ENCODE peak calls at places on chromosome 1, in four cellular contexts. G is H1, J is A549, Q is HepG2. V is an unnamed sample.

GRCh38 chr1:228408869-228409805 is 2.5 kb upstream of the TRIM11 start:
- DNase-seq in G (no peak), J (no peak), Q (no peak), V (no peak)

GRCh38 chr1:23568608-23569383 is 9.5 kb upstream of the ID3 start:
- DNase-seq in G (no peak), J (no peak), Q (no peak), V (peak; percentile 21)

GRCh38 chr1:232149302-232150201 is 480.4 kb downstream of the SIPA1L2 start:
- DNase-seq in G (no peak), J (peak; percentile 26), Q (no peak), V (no peak)

GRCh38 chr1:184945678-184946412 is 28.5 kb downstream of the NIBAN1 start:
- DNase-seq in G (no peak), J (no peak), Q (no peak), V (no peak)

GRCh38 chr1:47585141-47585902 is 147.5 kb downstream of the FOXD2 start:
- DNase-seq in G (no peak), J (no peak), Q (no peak), V (no peak)

GRCh38 chr1:25505706-25506385 is 37.6 kb upstream of the LDLRAP1 start:
- DNase-seq in G (no peak), J (no peak), Q (no peak), V (no peak)

GRCh38 chr1:206911064-206911663 is 10.6 kb downstream of the FCMR start:
- DNase-seq in G (no peak), J (peak; percentile 85), Q (peak; percentile 16), V (peak; percentile 85)

GRCh38 chr1:106727171-106727570 is 329.3 kb upstream of the PRMT6 start:
- DNase-seq in G (no peak), J (no peak), Q (no peak), V (no peak)

GRCh38 chr1:64745986-64746940 is 1.4 kb downstream of the RAVER2 start:
- DNase-seq in G (no peak), J (no peak), Q (no peak), V (no peak)

GRCh38 chr1:49364676-49365075 is 588.0 kb upstream of the BEND5 start:
- DNase-seq in G (no peak), J (no peak), Q (no peak), V (no peak)

GRCh38 chr1:4973341-4973740 is 318.9 kb downstream of the AJAP1 start:
- DNase-seq in G (no peak), J (no peak), Q (no peak), V (no peak)

GRCh38 chr1:184260382-184260781 is 126.4 kb upstream of the C1orf21 start:
- DNase-seq in G (no peak), J (no peak), Q (no peak), V (no peak)

GRCh38 chr1:182142621-182143020 is 81.1 kb upstream of the ZNF648 start:
- DNase-seq in G (no peak), J (no peak), Q (no peak), V (no peak)

GRCh38 chr1:236495359-236496120 is 28.2 kb upstream of the LGALS8 start:
- DNase-seq in G (no peak), J (no peak), Q (peak; percentile 53), V (no peak)

GRCh38 chr1:162206749-162207635 is 137.5 kb downstream of the NOS1AP start:
- DNase-seq in G (no peak), J (no peak), Q (peak; percentile 21), V (no peak)

GRCh38 chr1:36560177-36560576 is 77.5 kb upstream of the CSF3R start:
- DNase-seq in G (no peak), J (no peak), Q (no peak), V (no peak)

GRCh38 chr1:36557041-36558000 is 74.6 kb upstream of the CSF3R start:
- DNase-seq in G (no peak), J (no peak), Q (no peak), V (no peak)

GRCh38 chr1:36561365-36561731 is 78.6 kb upstream of the CSF3R start:
- DNase-seq in G (no peak), J (no peak), Q (no peak), V (no peak)

GRCh38 chr1:36562181-36562685 is 79.5 kb upstream of the CSF3R start:
- DNase-seq in G (no peak), J (no peak), Q (no peak), V (no peak)

DNA sequence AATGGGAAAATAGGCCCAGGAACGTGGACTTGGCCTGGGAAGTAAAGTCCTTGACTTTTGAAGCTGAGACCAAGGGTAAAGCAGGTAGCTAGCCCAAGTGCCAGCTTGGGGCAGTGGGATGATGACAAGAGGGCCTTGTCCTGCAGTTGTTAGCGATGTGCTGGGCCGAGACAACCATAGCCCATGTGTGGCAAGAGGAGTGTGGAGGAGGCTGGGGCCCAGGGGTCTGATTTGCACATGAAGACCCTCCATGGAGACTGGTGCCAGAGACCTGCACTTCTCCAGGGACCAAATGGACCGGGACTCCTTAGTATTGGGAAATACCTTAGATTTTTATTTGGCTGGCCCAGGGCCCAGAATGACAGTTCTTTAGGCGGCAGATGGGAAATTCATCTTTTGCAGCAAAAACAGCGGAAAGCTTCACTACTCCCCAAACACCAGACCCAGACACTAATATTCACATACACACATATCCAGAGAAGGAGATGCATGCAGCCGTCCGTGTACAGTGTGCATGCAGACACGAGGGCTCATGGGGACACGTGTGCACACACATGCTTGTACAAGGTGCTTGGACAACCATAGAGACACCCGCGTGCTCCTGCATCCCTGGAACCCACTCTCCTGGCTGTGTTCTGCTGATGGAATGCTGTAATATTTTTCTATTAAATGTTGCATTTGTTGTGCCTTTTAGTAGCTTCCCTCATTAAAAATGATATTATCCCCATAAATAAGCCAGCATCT is 78.1 kb upstream of the CSF3R start:
- DNase-seq in G (no peak), J (no peak), Q (no peak), V (no peak)
- TF ChIP-seq RFX5 in G (no peak), J (no peak), Q (no peak), V (no peak)

GRCh38 chr1:235351441-235351840 is 15.8 kb upstream of the TBCE start:
- DNase-seq in G (no peak), J (no peak), Q (no peak), V (no peak)
- TF ChIP-seq RNF2 in G (no peak), J (no peak), Q (no peak), V (no peak)

DNA sequence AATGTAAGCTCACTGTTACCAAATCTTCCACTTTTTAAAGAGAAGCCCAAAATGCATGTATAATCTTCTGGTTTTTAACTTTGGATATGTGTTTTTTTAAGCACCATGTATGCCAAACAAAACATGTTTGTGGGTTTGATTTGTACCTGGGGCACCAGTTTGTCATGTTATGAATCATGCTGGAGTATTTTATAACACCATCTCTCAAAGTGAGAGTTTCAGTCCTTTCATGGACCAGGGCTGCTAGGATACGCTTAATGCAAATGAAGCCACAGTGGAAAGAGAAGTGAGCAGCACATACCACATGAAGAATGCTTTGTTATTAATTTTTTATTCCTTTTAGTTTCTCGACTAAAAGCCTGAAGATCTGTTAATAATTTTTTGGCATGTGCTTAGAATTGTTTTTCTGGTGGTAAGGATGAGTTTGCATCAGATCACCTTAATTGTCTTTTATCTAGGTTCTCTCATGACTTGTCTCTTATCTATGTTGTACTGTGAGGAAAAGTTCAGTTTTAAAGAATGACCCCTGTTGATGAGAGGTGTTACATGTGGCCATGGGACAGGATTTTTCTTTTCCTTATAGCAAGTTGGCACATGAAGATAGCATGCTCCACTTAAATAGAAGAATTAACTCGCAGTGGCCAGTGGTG is 2.0 kb upstream of the RABGAP1L start:
- DNase-seq in G (no peak), J (no peak), Q (no peak), V (peak; percentile 26)
- TF ChIP-seq RFX5 in G (no peak), J (no peak), Q (no peak), V (no peak)

GRCh38 chr1:67668660-67669059 is 16.3 kb upstream of the GADD45A start:
- DNase-seq in G (no peak), J (no peak), Q (no peak), V (no peak)
- TF ChIP-seq RNF2 in G (no peak), J (no peak), Q (no peak), V (no peak)

GRCh38 chr1:70290248-70290647 is 64.3 kb downstream of the ANKRD13C start:
- DNase-seq in G (no peak), J (no peak), Q (no peak), V (no peak)
- TF ChIP-seq RFX5 in G (no peak), J (no peak), Q (no peak), V (no peak)